ENCODE peak calls at places on chromosomes 12 and 14, in seven cellular contexts. C is GM23338; H is AG09309; Z is H7; P is mesendoderm; B is endothelial cell of umbilical vein; O is CD8-positive, alpha-beta memory T cell. F is an unnamed sample.

GRCh38 chr12:321606-322326 is 59.1 kb upstream of the SLC6A13 start:
- DNase-seq in C (no peak), H (no peak), Z (no peak), P (no peak), B (peak), O (no peak), F (no peak)

GRCh38 chr14:99183311-99183710 is 88.7 kb downstream of the BCL11B start:
- DNase-seq in C (no peak), H (no peak), Z (peak), P (no peak), B (no peak), O (no peak), F (no peak)

GRCh38 chr12:53120685-53121525 is 17.6 kb downstream of the SOAT2 start:
- DNase-seq in C (no peak), H (no peak), Z (peak), P (no peak), B (no peak), O (no peak), F (no peak)

GRCh38 chr12:100151769-100152168 is 9.1 kb upstream of the BLTP3B start:
- DNase-seq in C (peak), H (no peak), Z (no peak), P (no peak), B (no peak), O (no peak), F (no peak)

GRCh38 chr12:9064201-9064814 is 51.4 kb downstream of the A2M start:
- DNase-seq in C (peak), H (peak), Z (peak), P (peak), B (peak), O (peak), F (no peak)

GRCh38 chr12:131536337-131536736 is 174.6 kb upstream of the SFSWAP start:
- DNase-seq in C (no peak), H (no peak), Z (peak), P (no peak), B (no peak), O (no peak), F (no peak)

GRCh38 chr14:101560534-101561113 is 671 bp upstream of the DIO3 start:
- DNase-seq in C (peak), H (no peak), Z (peak), P (no peak), B (no peak), O (no peak), F (no peak)

GRCh38 chr12:124605869-124606774 is 38.7 kb upstream of the NCOR2 start:
- DNase-seq in C (no peak), H (no peak), Z (peak), P (peak), B (peak), O (no peak), F (no peak)

GRCh38 chr14:88516742-88517418 is 37.9 kb downstream of the PTPN21 start:
- DNase-seq in C (no peak), H (no peak), Z (no peak), P (no peak), B (no peak), O (no peak), F (no peak)

GRCh38 chr12:41419151-41419893 is 231.2 kb downstream of the PDZRN4 start:
- DNase-seq in C (no peak), H (no peak), Z (no peak), P (no peak), B (no peak), O (no peak), F (no peak)

GRCh38 chr14:54881235-54881760 is 21.3 kb downstream of the GCH1 start:
- DNase-seq in C (no peak), H (no peak), Z (no peak), P (no peak), B (no peak), O (no peak), F (no peak)

GRCh38 chr12:110689601-110690430 is 901 bp upstream of the HVCN1 start:
- DNase-seq in C (peak), H (no peak), Z (peak), P (peak), B (peak), O (peak), F (no peak)

GRCh38 chr12:452667-453210 is 7.0 kb upstream of the B4GALNT3 start:
- DNase-seq in C (no peak), H (no peak), Z (no peak), P (no peak), B (no peak), O (peak), F (no peak)

GRCh38 chr12:56682323-56682722 is 5.8 kb downstream of the PTGES3 start:
- DNase-seq in C (no peak), H (no peak), Z (no peak), P (no peak), B (no peak), O (no peak), F (no peak)

GRCh38 chr12:66269757-66270383 is 32.4 kb upstream of the HELB start:
- DNase-seq in C (peak), H (peak), Z (peak), P (peak), B (peak), O (no peak), F (no peak)

GRCh38 chr12:57735198-57735855 is 3.2 kb downstream of the AGAP2 start:
- DNase-seq in C (peak), H (no peak), Z (peak), P (peak), B (no peak), O (no peak), F (no peak)

GRCh38 chr14:21498540-21499526 is 12.3 kb downstream of the METTL3 start:
- DNase-seq in C (peak), H (no peak), Z (peak), P (peak), B (peak), O (no peak), F (no peak)

GRCh38 chr14:69260979-69261605 is 1.1 kb downstream of the GALNT16 start:
- DNase-seq in C (peak), H (no peak), Z (peak), P (peak), B (no peak), O (no peak), F (no peak)

GRCh38 chr12:90333939-90334338 is 621.0 kb downstream of the CCER1 start:
- DNase-seq in C (no peak), H (no peak), Z (no peak), P (no peak), B (peak), O (no peak), F (peak)

GRCh38 chr12:117236456-117237001 is 46.3 kb upstream of the FBXO21 start:
- DNase-seq in C (peak), H (peak), Z (peak), P (peak), B (peak), O (peak), F (peak)

GRCh38 chr14:71321556-71322315 is 414.5 kb downstream of the PCNX1 start:
- DNase-seq in C (peak), H (no peak), Z (peak), P (peak), B (peak), O (no peak), F (peak)

GRCh38 chr12:85440273-85440672 is 160.3 kb downstream of the ALX1 start:
- DNase-seq in C (no peak), H (no peak), Z (no peak), P (peak), B (no peak), O (no peak), F (no peak)

GRCh38 chr12:24991209-24992049 is 42.5 kb upstream of the BCAT1 start:
- DNase-seq in C (peak), H (peak), Z (peak), P (peak), B (peak), O (no peak), F (no peak)

GRCh38 chr12:53483225-53483978 is 15.9 kb downstream of the MAP3K12 start:
- DNase-seq in C (peak), H (no peak), Z (peak), P (peak), B (no peak), O (no peak), F (no peak)

GRCh38 chr12:5524116-5524768 is 92.3 kb downstream of the NTF3 start:
- DNase-seq in C (no peak), H (no peak), Z (no peak), P (no peak), B (no peak), O (no peak), F (no peak)

GRCh38 chr12:115088328-115088994 is 404.5 kb upstream of the TBX3 start:
- DNase-seq in C (no peak), H (no peak), Z (no peak), P (no peak), B (no peak), O (no peak), F (no peak)

GRCh38 chr12:109541412-109541725 is 31.9 kb downstream of the MMAB start:
- DNase-seq in C (no peak), H (no peak), Z (no peak), P (no peak), B (no peak), O (no peak), F (no peak)

GRCh38 chr12:49057888-49058287 is 2.7 kb downstream of the KMT2D start:
- DNase-seq in C (no peak), H (no peak), Z (no peak), P (no peak), B (peak), O (no peak), F (no peak)

GRCh38 chr12:108301346-108301745 is 37.8 kb downstream of the CMKLR1 start:
- DNase-seq in C (no peak), H (no peak), Z (no peak), P (no peak), B (no peak), O (no peak), F (no peak)

GRCh38 chr12:49907352-49907751 is 3.7 kb upstream of the FAIM2 start:
- DNase-seq in C (no peak), H (no peak), Z (no peak), P (no peak), B (no peak), O (no peak), F (no peak)

GRCh38 chr12:1500095-1500801 is 94.1 kb downstream of the FBXL14 start:
- DNase-seq in C (no peak), H (no peak), Z (no peak), P (peak), B (no peak), O (no peak), F (peak)

GRCh38 chr12:106282457-106283097 is 20.0 kb upstream of the TCP11L2 start:
- DNase-seq in C (peak), H (no peak), Z (peak), P (peak), B (peak), O (no peak), F (no peak)

GRCh38 chr14:95614335-95614734 is 71.9 kb upstream of the TCL1B start:
- DNase-seq in C (no peak), H (no peak), Z (no peak), P (no peak), B (no peak), O (no peak), F (no peak)

GRCh38 chr14:95620659-95621059 is 65.6 kb upstream of the TCL1B start:
- DNase-seq in C (peak), H (no peak), Z (no peak), P (no peak), B (no peak), O (no peak), F (no peak)

GRCh38 chr14:95623195-95623594 is 63.0 kb upstream of the TCL1B start:
- DNase-seq in C (no peak), H (no peak), Z (no peak), P (no peak), B (no peak), O (no peak), F (no peak)

GRCh38 chr14:95619785-95620417 is 66.3 kb upstream of the TCL1B start:
- DNase-seq in C (peak), H (no peak), Z (peak), P (no peak), B (no peak), O (no peak), F (no peak)
- H3K4me3 ChIP-seq in C (no peak), H (no peak), Z (no peak), P (no peak), B (no peak), O (no peak), F (no peak)

GRCh38 chr14:83255015-83255726 is 1721.5 kb upstream of the SEL1L start:
- DNase-seq in C (no peak), H (no peak), Z (no peak), P (no peak), B (no peak), O (no peak), F (no peak)

GRCh38 chr14:83255727-83256090 is 1722.1 kb upstream of the SEL1L start:
- DNase-seq in C (no peak), H (no peak), Z (no peak), P (no peak), B (no peak), O (no peak), F (no peak)

GRCh38 chr14:83257466-83258439 is 1724.1 kb upstream of the SEL1L start:
- DNase-seq in C (no peak), H (no peak), Z (no peak), P (no peak), B (no peak), O (no peak), F (no peak)

DNA sequence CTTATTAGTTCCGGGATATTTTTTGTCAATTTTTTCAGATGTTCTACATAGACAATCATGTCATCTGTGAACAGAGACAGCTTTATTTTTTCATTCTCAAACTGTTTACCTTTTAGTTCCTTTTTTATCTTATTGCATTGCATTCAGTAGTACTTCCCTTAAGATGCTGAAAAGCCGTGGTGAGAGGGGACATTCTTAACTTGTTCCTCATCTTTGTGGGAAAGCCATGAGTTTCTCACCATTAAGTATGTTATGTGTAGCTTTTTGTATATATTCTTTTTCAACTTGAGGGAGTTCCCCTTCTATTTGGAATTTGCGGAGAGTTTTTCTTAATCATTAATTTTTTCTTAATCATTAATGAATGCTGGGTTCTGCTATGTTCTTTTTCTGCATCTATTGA is 1727.1 kb upstream of the SEL1L start:
- DNase-seq in C (no peak), H (no peak), Z (no peak), P (no peak), B (no peak), O (no peak), F (no peak)
- H3K4me3 ChIP-seq in C (no peak), H (no peak), Z (no peak), P (no peak), B (no peak), O (no peak), F (no peak)

GRCh38 chr12:128338344-128338743 is 71.4 kb downstream of the TMEM132C start:
- DNase-seq in C (peak), H (no peak), Z (no peak), P (peak), B (no peak), O (no peak), F (no peak)
- H3K4me3 ChIP-seq in C (no peak), H (no peak), Z (no peak), P (no peak), B (no peak), O (no peak), F (no peak)

DNA sequence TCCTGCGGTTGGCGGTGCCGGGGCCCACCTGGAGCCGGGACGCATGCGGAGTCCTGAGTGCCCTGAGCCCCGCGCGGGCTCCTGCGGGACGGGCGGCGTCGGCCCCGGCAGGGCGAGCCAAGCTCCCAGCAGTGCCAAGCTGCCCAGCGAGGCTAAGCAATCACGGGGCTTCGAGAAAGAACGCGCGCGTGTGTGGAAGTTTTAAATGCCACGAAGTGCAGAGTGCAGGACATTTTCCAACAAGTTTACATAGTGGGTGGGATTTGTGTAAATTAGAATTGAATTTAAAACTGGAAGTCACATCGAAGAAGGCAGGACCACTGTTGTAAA is 558 bp upstream of the CPM start:
- DNase-seq in C (no peak), H (no peak), Z (no peak), P (no peak), B (no peak), O (no peak), F (no peak)
- H3K4me3 ChIP-seq in C (peak), H (peak), Z (peak), P (no peak), B (no peak), O (peak), F (peak)

F was measured in skeletal muscle cell.